ENCODE peak calls at places on chromosomes 12 and 14, in five cellular contexts. S, M, P, J and A are unnamed samples.

GRCh38 chr14:98345186-98345585 is 926.8 kb downstream of the BCL11B start:
- DNase-seq in S (no peak), M (no peak), P (no peak), J (no peak), A (no peak)

GRCh38 chr12:72277415-72277814 is 5.2 kb downstream of the TRHDE start:
- DNase-seq in S (no peak), M (no peak), P (no peak), J (no peak), A (no peak)

GRCh38 chr12:46516238-46516932 is 143.8 kb upstream of the SLC38A2 start:
- DNase-seq in S (no peak), M (no peak), P (no peak), J (no peak), A (no peak)

GRCh38 chr14:34794217-34794616 is 79.8 kb upstream of the CFL2 start:
- DNase-seq in S (no peak), M (no peak), P (no peak), J (no peak), A (no peak)

GRCh38 chr14:99393059-99393655 is 87.5 kb downstream of the SETD3 start:
- DNase-seq in S (peak; percentile 38), M (peak; percentile 66), P (peak; percentile 43), J (peak; percentile 61), A (no peak)

GRCh38 chr12:46560874-46561273 is 188.3 kb upstream of the SLC38A2 start:
- DNase-seq in S (no peak), M (no peak), P (no peak), J (no peak), A (no peak)

GRCh38 chr14:76514599-76514998 is 138.7 kb downstream of the ESRRB start:
- DNase-seq in S (no peak), M (no peak), P (no peak), J (no peak), A (no peak)

GRCh38 chr14:89365071-89365801 is 51.8 kb downstream of the FOXN3 start:
- DNase-seq in S (no peak), M (no peak), P (no peak), J (peak; percentile 31), A (no peak)

GRCh38 chr12:54304187-54304810 is 3.5 kb upstream of the NFE2 start:
- DNase-seq in S (no peak), M (peak; percentile 57), P (peak; percentile 68), J (peak; percentile 88), A (peak; percentile 85)

GRCh38 chr14:98292191-98292590 is 979.8 kb downstream of the BCL11B start:
- DNase-seq in S (no peak), M (no peak), P (no peak), J (no peak), A (no peak)

GRCh38 chr14:100731846-100732765 is 5.4 kb downstream of the DLK1 start:
- DNase-seq in S (no peak), M (peak; percentile 38), P (no peak), J (no peak), A (no peak)

GRCh38 chr12:121626087-121626852 is at the start of gene ORAI1:
- DNase-seq in S (peak; percentile 73), M (peak; percentile 99), P (peak; percentile 96), J (peak; percentile 99), A (peak; percentile 99)
- TF ChIP-seq POLR2A in S (peak; percentile 69), M (peak; percentile 74), P (peak; percentile 79), J (no peak), A (peak; percentile 72)

DNA sequence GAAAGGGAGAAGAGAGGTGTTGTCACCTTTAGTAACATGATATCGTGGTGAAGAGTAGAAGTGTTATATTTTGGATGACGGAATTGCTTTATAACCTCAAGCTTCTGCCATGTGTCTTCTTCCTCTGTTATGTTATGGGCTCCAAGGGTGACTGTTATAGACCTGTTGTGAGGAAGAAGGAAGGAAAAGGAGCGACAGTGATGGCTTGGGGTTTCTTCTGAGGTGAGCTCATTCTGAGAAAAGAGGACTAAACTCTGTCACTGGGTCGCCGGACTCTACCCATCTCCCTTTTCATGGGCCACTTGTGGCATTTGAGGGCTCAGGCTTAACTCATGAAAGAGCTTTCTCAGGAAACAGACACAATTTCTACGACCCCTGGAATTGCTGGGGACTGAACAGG is 1.6 kb downstream of the CMA1 start:
- DNase-seq in S (no peak), M (no peak), P (no peak), J (no peak), A (no peak)
- H3K27ac ChIP-seq in S (no peak overlapping the region), M (no peak overlapping the region), P (no peak overlapping the region), J (no peak overlapping the region), A (no peak overlapping the region)

GRCh38 chr14:52951730-52952481 is 1.1 kb upstream of the FERMT2 start:
- DNase-seq in S (no peak), M (no peak), P (peak; percentile 63), J (peak; percentile 43), A (no peak)

GRCh38 chr14:52949249-52949648 is 1.6 kb downstream of the FERMT2 start:
- DNase-seq in S (no peak), M (no peak), P (no peak), J (no peak), A (no peak)

GRCh38 chr14:52950410-52950897 is 396 bp downstream of the FERMT2 start:
- DNase-seq in S (no peak), M (peak; percentile 54), P (no peak), J (peak; percentile 35), A (peak; percentile 77)

GRCh38 chr14:52949711-52950409 is 990 bp downstream of the FERMT2 start:
- DNase-seq in S (no peak), M (no peak), P (peak; percentile 62), J (no peak), A (no peak)

DNA sequence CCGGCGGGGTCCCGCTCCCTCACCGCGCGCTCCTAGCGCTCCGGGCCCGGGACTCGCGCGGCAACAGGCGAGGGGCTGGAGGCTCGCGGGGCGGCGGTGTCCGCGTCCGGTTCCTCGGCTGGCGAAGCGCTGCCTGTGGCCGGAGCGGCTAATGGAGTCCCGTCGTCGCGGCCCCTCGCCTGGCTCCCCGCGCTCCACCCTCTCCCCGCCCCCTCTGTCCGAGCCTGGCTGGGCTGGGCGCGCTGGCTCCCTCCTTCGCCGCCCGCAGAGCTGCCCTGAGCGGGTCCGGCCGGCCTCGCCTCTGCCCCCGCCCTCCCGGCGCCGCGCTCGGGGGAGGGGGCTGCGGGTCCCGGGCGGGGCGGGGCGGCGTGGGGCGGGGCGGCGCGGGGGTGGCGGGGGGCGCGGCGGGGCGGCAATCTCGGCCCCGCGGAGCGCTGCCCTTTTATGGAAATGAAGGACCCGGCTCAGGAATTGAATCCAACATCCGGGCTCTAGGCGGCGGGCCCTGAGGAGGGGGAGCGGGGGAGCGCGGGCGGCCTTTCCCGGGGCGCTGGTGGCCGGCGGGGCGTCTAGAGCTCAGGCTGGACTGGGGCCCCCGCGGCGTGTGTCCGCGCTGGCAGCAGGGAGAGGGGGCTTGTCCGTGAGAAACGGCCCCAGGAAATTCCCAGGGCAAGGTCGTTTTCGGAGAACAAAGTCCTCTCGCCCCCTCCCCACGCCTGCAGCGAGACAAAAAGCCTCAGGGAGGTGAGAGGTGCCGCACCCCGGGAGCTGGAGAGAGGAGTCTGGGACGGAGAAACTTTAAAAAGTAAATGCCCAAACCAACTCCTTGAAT is at the start of gene FERMT2:
- DNase-seq in S (no peak), M (peak; percentile 74), P (peak; percentile 91), J (peak; percentile 86), A (peak; percentile 93)
- TF ChIP-seq POLR2A in S (peak; percentile 23), M (no peak), P (peak; percentile 77), J (no peak), A (peak; percentile 79)

GRCh38 chr12:132907216-132907615 is 19.8 kb upstream of the CHFR start:
- DNase-seq in S (no peak), M (no peak), P (no peak), J (no peak), A (no peak)

GRCh38 chr12:132908145-132909029 is 21.0 kb upstream of the CHFR start:
- DNase-seq in S (peak; percentile 97), M (peak; percentile 84), P (peak; percentile 95), J (peak; percentile 87), A (peak; percentile 97)

GRCh38 chr12:132904718-132905328 is 17.4 kb upstream of the CHFR start:
- DNase-seq in S (peak; percentile 75), M (peak; percentile 72), P (peak; percentile 71), J (peak; percentile 72), A (peak; percentile 79)

DNA sequence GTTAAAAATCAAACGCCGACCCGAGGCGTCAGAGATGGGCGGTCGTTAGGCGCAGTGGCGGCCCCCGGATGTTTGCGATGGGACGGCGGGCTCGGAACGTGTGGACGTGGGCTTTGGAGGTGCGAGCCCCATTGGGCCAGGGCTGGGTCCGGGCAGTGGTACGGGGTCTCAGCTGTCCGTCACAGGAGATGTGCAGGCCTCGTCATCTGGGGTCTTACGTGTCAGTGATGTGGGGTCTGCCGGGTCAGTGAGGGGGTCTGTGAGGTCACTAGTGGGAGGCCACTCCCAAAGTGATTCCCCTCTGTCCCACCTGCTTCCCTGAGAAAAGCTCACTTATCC is 21.6 kb upstream of the CHFR start:
- DNase-seq in S (no peak), M (no peak), P (no peak), J (no peak), A (no peak)
- H3K27ac ChIP-seq in S (no peak overlapping the region), M (peak overlapping the region; percentile 81), P (peak overlapping the region; percentile 76), J (peak overlapping the region; percentile 85), A (peak overlapping the region; percentile 64)

GRCh38 chr14:50541159-50541567 is 8.8 kb upstream of the MAP4K5 start:
- DNase-seq in S (no peak), M (no peak), P (no peak), J (no peak), A (no peak)

GRCh38 chr14:50542941-50543418 is 10.6 kb upstream of the MAP4K5 start:
- DNase-seq in S (no peak), M (no peak), P (peak; percentile 27), J (peak; percentile 38), A (no peak)

GRCh38 chr14:50545618-50546017 is 13.2 kb upstream of the MAP4K5 start:
- DNase-seq in S (no peak), M (no peak), P (no peak), J (no peak), A (no peak)

GRCh38 chr14:50550294-50550693 is 9.7 kb upstream of the ATL1 start:
- DNase-seq in S (no peak), M (no peak), P (no peak), J (no peak), A (no peak)

GRCh38 chr14:50544911-50545310 is 12.5 kb upstream of the MAP4K5 start:
- DNase-seq in S (no peak), M (no peak), P (no peak), J (peak; percentile 82), A (no peak)
- TF ChIP-seq POLR2A in S (no peak), M (no peak), P (no peak), J (no peak), A (no peak)